ENCODE peak calls at places on chromosomes 3 and 15, in six cellular contexts. K is GM23338, T is mesendoderm, A is fibroblast of the aortic adventitia, I is epithelial cell of proximal tubule, S is foreskin fibroblast. Y is an unnamed sample.

GRCh38 chr3:123813876-123814275 is 70.3 kb downstream of the MYLK start:
- DNase-seq in K (no peak), A (peak; percentile 25), T (no peak), I (no peak), S (peak; percentile 69), Y (no peak)

GRCh38 chr15:86863226-86863915 is 783.7 kb downstream of the AGBL1 start:
- DNase-seq in I (no peak), K (no peak), T (peak; percentile 40), S (peak; percentile 1), A (peak; percentile 32), Y (no peak)

GRCh38 chr3:141272906-141273662 is 41.5 kb downstream of the PXYLP1 start:
- DNase-seq in I (no peak), K (no peak), A (no peak), T (no peak), S (no peak), Y (no peak)

GRCh38 chr3:15783361-15783969 is 14.3 kb downstream of the ANKRD28 start:
- DNase-seq in K (no peak), I (no peak), T (no peak), S (peak; percentile 62), A (peak; percentile 88), Y (no peak)

GRCh38 chr3:112811150-112811884 is 35.3 kb downstream of the CD200R1L start:
- DNase-seq in I (no peak), S (peak; percentile 82), A (peak; percentile 100), T (no peak), K (no peak), Y (peak; percentile 14)

GRCh38 chr3:197874064-197874463 is 75.9 kb upstream of the RPL35A start:
- DNase-seq in K (no peak), S (no peak), A (no peak), I (no peak), T (no peak), Y (no peak)

GRCh38 chr3:169241928-169242751 is 421.4 kb downstream of the MECOM start:
- DNase-seq in T (peak; percentile 70), I (no peak), S (peak; percentile 44), A (peak; percentile 88), K (peak; percentile 70), Y (no peak)

GRCh38 chr3:99967796-99968195 is 146.5 kb downstream of the FILIP1L start:
- DNase-seq in A (peak; percentile 73), T (no peak), I (no peak), S (peak; percentile 69), K (no peak), Y (no peak)

GRCh38 chr3:81251108-81251507 is 510.3 kb downstream of the GBE1 start:
- DNase-seq in K (no peak), I (no peak), S (no peak), A (no peak), T (no peak), Y (no peak)

GRCh38 chr3:183116051-183116614 is 16.8 kb upstream of the MCCC1 start:
- DNase-seq in T (peak; percentile 92), K (peak; percentile 98), A (no peak), I (no peak), S (peak; percentile 18), Y (no peak)

GRCh38 chr3:10286596-10287295 is 6.0 kb downstream of the GHRL start:
- DNase-seq in K (peak; percentile 56), A (peak; percentile 67), I (peak; percentile 64), S (peak; percentile 73), T (peak; percentile 95), Y (peak; percentile 76)

GRCh38 chr3:66722675-66723074 is 221.9 kb upstream of the LRIG1 start:
- DNase-seq in K (no peak), S (peak; percentile 98), T (peak; percentile 7), A (peak; percentile 84), I (peak; percentile 18), Y (peak; percentile 14)

GRCh38 chr3:195117978-195118581 is 152.9 kb downstream of the XXYLT1 start:
- DNase-seq in K (peak; percentile 53), A (peak; percentile 30), T (peak; percentile 94), I (no peak), S (no peak), Y (no peak)

GRCh38 chr3:183490211-183490601 is 61.8 kb upstream of the MCF2L2 start:
- DNase-seq in T (no peak), K (no peak), A (no peak), S (no peak), I (no peak), Y (no peak)

GRCh38 chr15:85760531-85761371 is 34.0 kb downstream of the KLHL25 start:
- DNase-seq in T (no peak), S (no peak), K (no peak), A (no peak), I (no peak), Y (no peak)

GRCh38 chr15:49238342-49238741 is 68.3 kb downstream of the GALK2 start:
- DNase-seq in A (peak; percentile 97), T (no peak), I (no peak), K (no peak), S (peak; percentile 35), Y (no peak)

GRCh38 chr3:82978368-82978767 is 1216.9 kb upstream of the GBE1 start:
- DNase-seq in T (no peak), I (no peak), K (peak; percentile 9), S (no peak), A (no peak), Y (no peak)

GRCh38 chr15:75063338-75063737 is 39.9 kb downstream of the PPCDC start:
- DNase-seq in T (no peak), I (no peak), A (peak; percentile 78), K (no peak), S (peak; percentile 78), Y (no peak)

GRCh38 chr3:122356402-122356801 is 26.6 kb downstream of the MIX23 start:
- DNase-seq in A (peak; percentile 28), K (peak; percentile 75), I (no peak), S (peak; percentile 57), T (peak; percentile 78), Y (no peak)

DNA sequence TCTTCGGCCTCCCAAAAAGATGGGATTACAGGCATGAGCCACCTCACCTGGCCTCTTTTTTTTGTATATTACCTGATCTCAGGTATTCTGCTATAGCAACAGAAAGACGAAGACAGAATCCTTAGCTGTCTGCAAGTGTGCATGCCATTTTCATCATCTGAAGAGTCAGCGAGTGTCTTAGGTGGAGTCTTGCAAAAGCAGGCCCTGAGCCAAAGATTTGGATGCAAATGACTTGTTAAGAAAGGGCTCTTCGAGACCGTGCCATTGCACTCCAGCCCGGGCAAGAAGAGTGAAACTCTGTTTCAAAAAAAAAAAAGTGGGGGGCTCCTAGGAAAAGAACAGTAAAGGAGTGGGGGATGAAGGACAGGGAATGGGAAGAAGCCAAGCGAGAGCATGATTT is 10.2 kb upstream of the TRIM69 start:
- DNase-seq in A (peak; percentile 24), T (no peak), S (peak; percentile 39), K (no peak), I (no peak), Y (no peak)
- H3K4me3 ChIP-seq in A (peak overlapping the region; percentile 17), T (no peak overlapping the region), S (no peak overlapping the region), K (no peak overlapping the region), I (no peak overlapping the region), Y (no peak overlapping the region)

GRCh38 chr3:55487376-55488241 is 503 bp upstream of the WNT5A start:
- DNase-seq in K (peak; percentile 66), I (no peak), T (peak; percentile 77), S (peak; percentile 73), A (peak; percentile 65), Y (no peak)

GRCh38 chr3:55488398-55489055 is 1.4 kb upstream of the WNT5A start:
- DNase-seq in T (peak; percentile 75), S (peak; percentile 90), K (peak; percentile 97), I (no peak), A (peak; percentile 83), Y (no peak)

GRCh38 chr3:55485208-55485791 is 1.8 kb downstream of the WNT5A start:
- DNase-seq in K (peak; percentile 95), S (peak; percentile 96), I (no peak), T (peak; percentile 95), A (peak; percentile 87), Y (no peak)

GRCh38 chr3:55486101-55486856 is 827 bp downstream of the WNT5A start:
- DNase-seq in I (no peak), T (peak; percentile 80), A (peak; percentile 60), K (peak; percentile 75), S (peak; percentile 92), Y (peak; percentile 51)

GRCh38 chr3:55486857-55487375 is at the start of gene WNT5A:
- DNase-seq in I (no peak), K (peak; percentile 86), A (peak; percentile 61), S (peak; percentile 76), T (peak; percentile 91), Y (no peak)
- H3K4me3 ChIP-seq in I (peak within 1 kb of the TSS; percentile 87), K (peak within 1 kb of the TSS; percentile 93), A (peak within 1 kb of the TSS; percentile 72), S (peak within 1 kb of the TSS; percentile 73), T (peak within 1 kb of the TSS; percentile 61), Y (peak within 1 kb of the TSS; percentile 90)

DNA sequence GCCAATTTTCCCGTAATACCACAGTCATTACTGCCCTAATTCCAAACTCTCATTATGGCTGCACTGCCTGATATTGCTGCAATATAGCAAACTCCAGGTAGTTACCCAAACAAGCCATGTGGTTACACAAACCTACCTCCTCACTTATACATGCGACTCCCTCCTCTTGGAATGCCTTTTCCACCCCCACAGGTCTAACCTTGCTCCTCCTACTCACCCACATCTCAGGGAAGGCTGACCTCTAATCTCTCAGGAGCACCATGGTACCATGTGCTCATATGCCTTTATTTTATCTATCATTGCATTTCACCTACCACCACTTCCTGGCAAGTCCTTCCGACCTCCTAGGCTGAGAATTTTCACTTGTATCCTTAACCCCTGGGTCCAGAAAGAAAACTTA is 2.9 kb downstream of the RBPMS2 start:
- DNase-seq in T (peak; percentile 83), S (no peak), A (no peak), K (peak; percentile 59), I (no peak), Y (no peak)
- H3K4me3 ChIP-seq in T (peak overlapping the region; percentile 3), S (no peak overlapping the region), A (no peak overlapping the region), K (peak overlapping the region; percentile 98), I (no peak overlapping the region), Y (no peak overlapping the region)

GRCh38 chr15:67828969-67829646 is 3.8 kb downstream of the SKOR1 start:
- DNase-seq in I (no peak), K (peak; percentile 39), A (no peak), T (no peak), S (no peak), Y (no peak)
- H3K4me3 ChIP-seq in I (no peak overlapping the region), K (peak overlapping the region; percentile 53), A (no peak overlapping the region), T (no peak overlapping the region), S (no peak overlapping the region), Y (no peak overlapping the region)

GRCh38 chr15:40280260-40281056 is 2.4 kb downstream of the ANKRD63 start:
- DNase-seq in I (no peak), T (peak; percentile 69), S (no peak), K (peak; percentile 73), A (no peak), Y (no peak)
- H3K4me3 ChIP-seq in I (no peak overlapping the region), T (no peak overlapping the region), S (no peak overlapping the region), K (peak overlapping the region; percentile 62), A (no peak overlapping the region), Y (no peak overlapping the region)

DNA sequence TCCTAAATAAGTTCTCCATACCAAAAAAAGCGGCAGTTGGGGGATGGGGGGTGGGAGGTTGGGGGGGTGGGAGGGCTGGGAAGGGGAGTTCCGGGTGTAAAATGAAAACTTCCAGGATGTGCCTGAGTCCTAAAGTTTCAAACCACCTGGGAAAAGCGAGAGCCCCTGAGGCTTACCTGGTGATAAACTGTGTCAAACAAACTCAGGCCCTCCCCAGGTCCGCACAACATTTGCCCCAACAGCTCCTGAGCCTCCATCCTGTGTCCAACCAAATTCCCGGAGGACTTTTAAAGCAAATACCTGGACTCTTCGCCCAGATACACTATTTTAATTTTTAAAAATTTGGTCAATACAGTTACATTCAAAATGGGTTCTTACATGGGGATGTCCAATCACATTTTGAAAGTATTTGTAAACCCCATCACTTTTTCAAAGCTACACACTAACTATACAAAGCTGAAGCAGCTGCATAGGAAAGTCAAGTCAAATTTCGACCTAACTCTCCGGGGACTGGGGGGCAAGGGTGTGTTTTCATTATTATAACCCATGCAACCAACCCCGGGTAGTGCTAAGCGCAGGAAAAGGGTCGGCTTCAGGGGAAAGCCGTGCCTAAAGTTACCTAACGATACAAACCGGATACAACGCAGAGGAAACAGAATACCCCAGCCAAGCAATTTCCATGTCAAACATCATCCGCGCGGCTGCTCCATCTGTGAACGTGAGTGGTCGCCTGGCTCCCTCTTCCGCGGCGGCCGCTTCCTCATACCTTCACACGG is 680 bp upstream of the FOXB1 start:
- DNase-seq in A (no peak), I (no peak), T (no peak), S (no peak), K (no peak), Y (no peak)
- H3K4me3 ChIP-seq in A (no peak overlapping the region), I (no peak overlapping the region), T (peak overlapping the region; percentile 20), S (no peak overlapping the region), K (peak overlapping the region; percentile 82), Y (no peak overlapping the region)